ENCODE peak calls at places on chromosomes 2 and 18, in nine cellular contexts. U is body of pancreas, H is IMR-90, M is lower leg skin, G is A549, J is tibial nerve, O is heart left ventricle, I is right lobe of liver, V is spleen. B is an unnamed sample.

GRCh38 chr2:2636813-2637212 is 305.7 kb upstream of the MYT1L start:
- DNase-seq in H (no peak), G (no peak), U (no peak), V (no peak), J (no peak), O (no peak), M (no peak), I (no peak), B (no peak)

GRCh38 chr2:110166246-110166645 is 38.6 kb downstream of the NPHP1 start:
- DNase-seq in M (no peak), H (peak), U (no peak), V (no peak), G (no peak), J (no peak), O (no peak), I (no peak), B (no peak)

GRCh38 chr18:13187498-13187897 is 31.1 kb upstream of the LDLRAD4 start:
- DNase-seq in U (no peak), M (no peak), O (no peak), I (no peak), J (no peak), V (no peak), H (no peak), G (no peak), B (no peak)

GRCh38 chr18:2894131-2894840 is 47.5 kb downstream of the EMILIN2 start:
- DNase-seq in H (no peak), U (no peak), M (peak), V (no peak), J (peak), O (peak), I (no peak), G (no peak), B (no peak)

GRCh38 chr2:76478636-76479035 is 767.9 kb upstream of the GCFC2 start:
- DNase-seq in G (no peak), U (no peak), I (no peak), M (no peak), J (no peak), O (no peak), H (no peak), V (no peak), B (no peak)

GRCh38 chr2:234403751-234404150 is 93.1 kb downstream of the ARL4C start:
- DNase-seq in M (no peak), U (no peak), I (no peak), V (no peak), H (no peak), G (no peak), J (no peak), O (no peak), B (no peak)

GRCh38 chr2:198296665-198297308 is 492.4 kb downstream of the PLCL1 start:
- DNase-seq in I (no peak), J (no peak), U (peak), V (no peak), H (peak), G (peak), O (no peak), M (no peak), B (no peak)

GRCh38 chr2:46858697-46859080 is 56.9 kb downstream of the MCFD2 start:
- DNase-seq in U (no peak), I (no peak), H (peak), V (no peak), G (no peak), M (no peak), J (no peak), O (no peak), B (no peak)

GRCh38 chr2:188404341-188405004 is 112.8 kb downstream of the GULP1 start:
- DNase-seq in H (peak), I (no peak), O (no peak), G (no peak), V (no peak), M (no peak), J (no peak), U (no peak), B (no peak)

GRCh38 chr2:30404354-30405265 is 42.4 kb upstream of the LCLAT1 start:
- DNase-seq in G (no peak), V (no peak), M (peak), O (no peak), I (no peak), H (peak), U (no peak), J (no peak), B (no peak)

GRCh38 chr2:98084869-98085238 is 2.1 kb upstream of the VWA3B start:
- DNase-seq in M (no peak), O (no peak), G (no peak), U (no peak), H (no peak), J (no peak), I (peak), V (no peak), B (no peak)

GRCh38 chr2:101252408-101253012 is at the start of gene CNOT11:
- DNase-seq in H (peak), V (peak), J (peak), U (peak), O (peak), G (peak), I (peak), M (peak), B (peak)

GRCh38 chr2:61694312-61695274 is 156.4 kb upstream of the XPO1 start:
- DNase-seq in H (peak), U (peak), J (peak), M (peak), I (peak), G (peak), O (peak), V (peak), B (peak)
- TF ChIP-seq POLR2A in H (no peak), U (peak), J (peak), M (no peak), I (peak), G (peak), O (peak), V (peak), B (peak)

GRCh38 chr2:170012773-170013172 is 165.2 kb upstream of the MYO3B start:
- DNase-seq in G (no peak), O (no peak), M (no peak), J (no peak), U (no peak), I (no peak), H (no peak), V (no peak), B (no peak)
- TF ChIP-seq CTCF in G (no peak), O (no peak), M (no peak), J (no peak), U (no peak), I (no peak), H (no peak), V (no peak), B (no peak)

DNA sequence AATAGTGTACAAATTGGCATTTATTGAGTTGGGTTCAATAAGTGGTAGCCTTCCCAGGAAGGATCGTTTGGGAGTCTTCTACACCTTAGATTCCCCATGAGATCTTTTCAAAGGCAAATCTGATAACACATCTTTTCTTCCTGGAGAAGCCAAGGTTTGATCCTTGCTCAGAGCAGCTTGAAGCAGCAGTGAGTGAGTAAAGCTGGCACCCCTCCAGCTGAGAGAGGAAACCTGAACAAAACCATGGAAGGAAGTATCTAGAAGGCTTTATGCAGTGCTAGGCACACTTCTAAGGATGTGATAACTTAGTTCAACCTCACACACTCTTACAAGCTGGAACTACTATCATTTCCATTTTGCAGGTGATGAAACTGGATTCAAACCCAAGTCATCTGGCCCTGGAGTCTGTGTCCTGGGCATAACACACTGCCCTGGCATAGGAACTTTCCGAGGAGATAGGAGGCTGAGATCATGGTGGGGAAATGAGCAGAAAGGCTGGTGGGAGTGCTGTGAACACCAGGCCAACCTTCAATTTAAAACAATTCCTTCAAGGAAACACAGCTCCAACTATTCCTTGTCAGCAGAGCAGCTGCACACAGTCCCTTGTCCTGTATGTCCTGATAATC is 71.3 kb downstream of the CTAGE1 start:
- DNase-seq in G (no peak), M (no peak), H (peak), V (no peak), O (no peak), U (peak), I (peak), J (no peak), B (no peak)
- H3K4me3 ChIP-seq in G (no peak), M (no peak), H (no peak), V (no peak), O (peak), U (no peak), I (no peak), J (no peak), B (no peak)

DNA sequence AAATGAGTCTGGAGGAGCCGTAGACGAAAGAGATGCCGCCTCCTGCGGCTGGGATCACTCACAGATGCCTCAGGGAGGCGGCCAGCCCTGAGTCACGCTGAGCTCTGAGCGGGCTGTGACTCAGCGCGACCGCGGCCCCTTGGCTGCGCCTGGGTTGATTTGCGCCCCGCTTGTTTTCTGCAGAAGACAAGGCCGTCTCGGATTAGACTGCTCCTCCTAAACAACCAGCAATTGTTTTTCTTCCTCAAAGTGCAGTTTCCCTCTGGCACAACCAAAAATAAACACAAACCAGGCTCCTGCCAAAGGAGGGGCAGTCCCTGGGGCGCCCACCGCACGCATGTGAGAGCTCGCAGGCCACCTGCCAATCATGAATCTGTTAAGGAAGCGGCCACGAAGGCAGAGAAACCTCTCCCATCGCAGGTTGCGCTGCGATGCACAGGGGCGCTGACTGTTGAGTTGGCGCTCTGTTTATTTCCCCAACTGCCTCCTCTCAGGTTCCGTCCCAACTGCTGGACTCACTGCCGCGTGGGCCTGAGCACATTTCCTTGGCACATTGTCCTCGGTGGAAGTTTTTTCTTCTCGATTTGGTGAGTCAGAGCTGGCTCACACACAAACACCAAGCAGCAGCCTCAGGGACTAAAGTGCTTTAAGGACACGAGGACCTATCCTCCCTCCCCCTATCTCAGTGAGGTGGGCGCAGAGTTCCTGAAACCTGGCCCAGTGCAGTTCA is 85.2 kb upstream of the NDUFV2 start:
- DNase-seq in U (peak), V (peak), M (peak), H (peak), O (peak), J (peak), I (no peak), G (peak), B (peak)
- TF ChIP-seq POLR2A in U (no peak), V (no peak), M (no peak), H (peak), O (no peak), J (no peak), I (no peak), G (no peak), B (no peak)

DNA sequence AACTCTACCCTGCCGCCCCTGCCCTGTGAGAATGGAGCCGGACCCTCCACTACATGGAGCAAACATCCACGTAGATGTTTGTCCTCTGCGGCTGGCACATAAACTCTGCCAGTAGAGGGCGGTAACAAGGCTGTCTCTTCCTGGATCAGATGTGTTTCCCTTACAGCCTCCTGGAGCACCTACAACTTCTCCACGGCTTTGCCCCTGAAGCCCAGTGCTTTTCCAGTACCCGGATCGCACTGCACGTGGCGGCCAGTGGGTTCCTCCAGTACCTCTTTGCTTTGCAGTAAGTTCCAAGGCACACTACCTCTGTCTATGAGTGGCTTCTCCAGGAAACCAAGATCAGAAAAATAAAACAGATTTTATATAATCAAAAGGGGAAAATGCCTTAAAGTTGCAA is 651.3 kb downstream of the DCDC2C start:
- DNase-seq in J (no peak), V (no peak), H (no peak), O (no peak), U (peak), G (peak), M (no peak), I (no peak), B (no peak)
- TF ChIP-seq CTCF in J (no peak), V (no peak), H (no peak), O (no peak), U (peak), G (no peak), M (no peak), I (peak), B (no peak)

GRCh38 chr2:44616616-44617266 is 255.0 kb downstream of the CAMKMT start:
- DNase-seq in V (no peak), H (no peak), M (no peak), O (no peak), I (no peak), G (no peak), U (no peak), J (no peak), B (no peak)
- H3K4me3 ChIP-seq in V (no peak), H (no peak), M (no peak), O (no peak), I (no peak), G (no peak), U (no peak), J (no peak), B (no peak)